ENCODE peak calls at places on chromosomes 3 and 15, in five cellular contexts. L, R, V, D and I are unnamed samples.

GRCh38 chr3:68352031-68352430 is 580.3 kb downstream of the TAFA4 start:
- DNase-seq in L (no peak), R (no peak), V (no peak), D (no peak), I (no peak)

GRCh38 chr15:62958528-62958927 is 84.0 kb upstream of the TPM1 start:
- DNase-seq in L (no peak), R (no peak), V (no peak), D (no peak), I (no peak)

GRCh38 chr3:160617636-160618035 is 52.3 kb upstream of the KPNA4 start:
- DNase-seq in L (no peak), R (no peak), V (no peak), D (no peak), I (no peak)

GRCh38 chr3:16670191-16670590 is 65.0 kb upstream of the DAZL start:
- DNase-seq in L (no peak), R (no peak), V (no peak), D (no peak), I (no peak)

GRCh38 chr3:177203689-177204395 is 6.6 kb upstream of the TBL1XR1 start:
- DNase-seq in L (peak; percentile 81), R (no peak), V (no peak), D (no peak), I (no peak)

GRCh38 chr3:33791477-33792166 is 6.8 kb upstream of the PDCD6IP start:
- DNase-seq in L (no peak), R (no peak), V (no peak), D (no peak), I (no peak)

GRCh38 chr3:194326192-194327029 is 24.7 kb downstream of the CPN2 start:
- DNase-seq in L (no peak), R (no peak), V (no peak), D (no peak), I (peak; percentile 46)

GRCh38 chr3:25007974-25008658 is 419.9 kb upstream of the RARB start:
- DNase-seq in L (no peak), R (no peak), V (no peak), D (no peak), I (no peak)

GRCh38 chr3:72903004-72903403 is 15.2 kb downstream of the GXYLT2 start:
- DNase-seq in L (no peak), R (no peak), V (no peak), D (no peak), I (no peak)

GRCh38 chr15:55846108-55846707 is 103.3 kb upstream of the PRTG start:
- DNase-seq in L (no peak), R (peak; percentile 38), V (peak; percentile 65), D (peak; percentile 71), I (peak; percentile 75)

GRCh38 chr15:88701561-88702095 is 62.8 kb downstream of the ISG20 start:
- DNase-seq in L (no peak), R (no peak), V (no peak), D (no peak), I (peak; percentile 11)

GRCh38 chr3:20669184-20669583 is 483.2 kb upstream of the SGO1 start:
- DNase-seq in L (no peak), R (no peak), V (no peak), D (no peak), I (peak; percentile 86)

GRCh38 chr3:50150863-50151686 is 4.0 kb upstream of the SEMA3F start:
- DNase-seq in L (peak; percentile 82), R (no peak), V (peak; percentile 76), D (peak; percentile 82), I (no peak)

GRCh38 chr15:81174759-81175327 is 21.8 kb upstream of the IL16 start:
- DNase-seq in L (no peak), R (no peak), V (no peak), D (no peak), I (no peak)

GRCh38 chr15:50933353-50933752 is 24.9 kb downstream of the AP4E1 start:
- DNase-seq in L (no peak), R (no peak), V (no peak), D (no peak), I (no peak)

GRCh38 chr3:149077638-149078037 is 8.7 kb downstream of the HLTF start:
- DNase-seq in L (no peak), R (no peak), V (no peak), D (no peak), I (peak; percentile 0)

GRCh38 chr3:36302626-36303025 is 77.7 kb upstream of the STAC start:
- DNase-seq in L (no peak), R (no peak), V (peak; percentile 1), D (no peak), I (no peak)

GRCh38 chr3:98967758-98968157 is 66.3 kb upstream of the DCBLD2 start:
- DNase-seq in L (no peak), R (no peak), V (peak; percentile 27), D (no peak), I (no peak)

GRCh38 chr15:34240537-34240936 is 15.7 kb downstream of the EMC4 start:
- DNase-seq in L (no peak), R (no peak), V (no peak), D (no peak), I (no peak)

GRCh38 chr15:83090465-83090864 is 17.0 kb upstream of the TM6SF1 start:
- DNase-seq in L (no peak), R (no peak), V (no peak), D (no peak), I (no peak)

GRCh38 chr3:57009367-57009766 is 51.1 kb upstream of the SPATA12 start:
- DNase-seq in L (no peak), R (no peak), V (no peak), D (no peak), I (peak; percentile 54)

GRCh38 chr3:55376753-55377347 is 110.3 kb downstream of the WNT5A start:
- DNase-seq in L (no peak), R (no peak), V (no peak), D (no peak), I (no peak)

GRCh38 chr3:4582634-4583033 is 89.5 kb downstream of the ITPR1 start:
- DNase-seq in L (no peak), R (no peak), V (no peak), D (no peak), I (peak; percentile 28)

GRCh38 chr3:4587061-4587837 is 94.1 kb downstream of the ITPR1 start:
- DNase-seq in L (no peak), R (no peak), V (no peak), D (no peak), I (peak; percentile 35)

GRCh38 chr3:4583441-4583840 is 90.3 kb downstream of the ITPR1 start:
- DNase-seq in L (no peak), R (no peak), V (no peak), D (no peak), I (no peak)

GRCh38 chr3:4586381-4586780 is 93.2 kb downstream of the ITPR1 start:
- DNase-seq in L (no peak), R (no peak), V (no peak), D (no peak), I (no peak)

DNA sequence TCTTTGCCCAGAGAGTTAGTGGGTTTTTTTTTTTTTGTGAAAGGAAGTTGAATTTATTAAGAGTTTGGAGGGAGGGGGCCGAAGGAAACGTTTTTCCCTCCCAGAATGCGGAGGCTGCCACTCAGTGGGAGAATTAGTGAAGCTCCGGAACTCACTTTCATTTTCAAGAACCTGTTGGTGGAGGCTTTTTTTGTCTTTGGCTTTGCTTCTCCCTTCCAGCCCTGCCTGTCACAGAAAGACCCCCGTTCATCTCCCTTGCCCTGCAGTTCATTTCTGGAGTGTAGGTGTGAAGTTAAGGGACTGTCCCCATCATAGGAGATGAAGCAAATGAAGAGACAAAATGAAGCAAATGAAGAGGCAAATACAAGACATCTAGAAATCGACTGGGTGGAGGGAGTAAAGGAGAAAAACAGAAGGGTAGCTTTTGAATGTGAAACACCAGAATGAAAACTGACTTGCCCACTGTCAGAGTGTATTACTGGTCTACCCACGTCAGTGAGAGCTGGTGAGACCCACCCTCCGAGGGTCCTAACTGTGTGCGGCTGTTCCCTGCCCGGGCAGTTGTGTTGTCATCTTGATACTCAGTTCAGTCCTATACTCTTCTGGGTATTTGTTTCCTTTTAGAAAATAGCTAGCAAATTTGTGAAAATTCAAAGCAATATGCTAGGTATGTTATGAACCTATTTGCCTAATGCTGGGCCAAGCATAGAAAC is 91.5 kb downstream of the ITPR1 start:
- DNase-seq in L (no peak), R (no peak), V (no peak), D (no peak), I (peak; percentile 80)
- H3K4me1 ChIP-seq in L (peaks cover 100% of the 10 kb centered on the region), R (peaks cover 9% of the 10 kb centered on the region), V (peaks cover 25% of the 10 kb centered on the region), D (peaks cover 3% of the 10 kb centered on the region), I (peaks cover 36% of the 10 kb centered on the region)

GRCh38 chr3:81713018-81713417 is 48.4 kb downstream of the GBE1 start:
- DNase-seq in L (no peak), R (no peak), V (no peak), D (no peak), I (peak; percentile 52)

GRCh38 chr3:81718311-81718710 is 43.1 kb downstream of the GBE1 start:
- DNase-seq in L (no peak), R (no peak), V (no peak), D (no peak), I (no peak)

DNA sequence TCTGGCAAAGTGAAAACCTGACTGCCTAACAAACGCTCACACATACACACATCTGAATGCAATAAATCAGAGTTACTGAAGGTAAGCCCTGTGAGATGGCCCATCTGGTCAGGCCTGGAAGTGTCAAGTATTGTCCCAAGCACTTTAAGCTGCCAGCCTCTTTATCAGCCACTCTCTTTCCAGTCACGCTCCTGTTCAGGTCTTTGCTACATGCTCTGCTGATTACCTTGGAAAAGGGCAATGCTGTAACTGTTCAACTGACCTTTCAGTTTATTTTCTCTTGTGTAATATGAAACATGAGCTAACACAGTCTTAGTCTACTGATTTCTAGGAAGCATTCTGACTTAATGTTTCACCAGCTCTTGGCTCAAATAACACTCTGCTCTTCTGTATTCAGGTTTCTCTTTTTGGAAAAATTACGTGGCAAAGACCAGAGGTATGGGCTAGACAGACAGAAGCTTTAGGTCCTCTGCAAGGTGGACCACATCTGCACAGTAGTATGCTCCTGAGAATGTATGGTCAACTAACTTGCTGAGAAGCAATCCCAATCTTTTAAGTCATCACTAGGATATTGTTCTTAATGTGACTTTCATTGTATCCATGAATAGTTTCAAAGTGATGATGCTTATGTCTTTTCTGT is 44.5 kb downstream of the GBE1 start:
- DNase-seq in L (no peak), R (no peak), V (no peak), D (no peak), I (peak; percentile 66)
- H3K4me3 ChIP-seq in L (no peak overlapping the region), R (no peak overlapping the region), V (no peak overlapping the region), D (no peak overlapping the region), I (no peak overlapping the region)

DNA sequence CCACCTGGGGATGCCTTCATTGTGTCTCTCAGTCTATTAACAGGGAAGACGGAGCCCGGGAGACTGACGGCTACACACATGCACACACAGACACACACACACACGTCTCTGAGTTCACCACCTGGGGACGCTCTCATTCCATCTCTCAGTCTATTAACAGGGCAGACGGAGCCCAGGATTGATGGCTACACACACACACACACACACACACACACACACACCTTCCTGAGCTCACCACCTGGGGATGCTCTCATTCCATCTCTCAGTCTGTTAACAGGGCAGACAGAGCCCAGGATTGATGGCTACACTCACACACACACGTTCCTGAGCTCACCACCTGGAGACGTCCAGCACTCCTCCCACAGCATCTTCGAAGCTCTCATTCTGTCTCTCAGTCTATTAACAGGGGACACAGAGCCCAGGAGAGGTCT is 143.9 kb downstream of the OR4M2 start:
- DNase-seq in L (peak; percentile 56), R (no peak), V (no peak), D (no peak), I (no peak)
- TF ChIP-seq CTCF in L (no peak), R (no peak), V (no peak), D (no peak), I (no peak)

DNA sequence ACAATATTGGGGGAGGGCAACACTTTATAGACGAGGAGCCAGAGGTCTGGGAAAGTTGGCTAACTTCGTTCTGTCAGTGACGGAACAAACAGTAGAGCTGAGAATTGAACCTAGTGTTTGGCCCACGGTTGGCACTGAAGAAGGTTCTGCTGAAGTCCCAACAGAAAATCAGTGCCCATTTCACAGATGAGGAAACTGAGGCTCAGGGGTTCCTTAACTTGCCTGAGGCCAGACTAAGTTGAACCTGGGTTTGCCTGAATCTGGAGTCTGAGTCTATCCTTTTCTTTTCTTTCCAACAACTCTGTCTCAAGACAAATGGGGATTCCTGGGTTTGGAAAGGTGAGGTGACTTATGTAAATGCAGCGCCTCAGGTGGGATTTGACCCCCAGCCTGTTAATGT is 55.1 kb downstream of the SLC6A6 start:
- DNase-seq in L (no peak), R (no peak), V (no peak), D (no peak), I (no peak)
- H3K4me1 ChIP-seq in L (peaks cover 58% of the 10 kb centered on the region), R (peaks cover 15% of the 10 kb centered on the region), V (peaks cover 20% of the 10 kb centered on the region), D (peaks cover 16% of the 10 kb centered on the region), I (peaks cover 14% of the 10 kb centered on the region)